ENCODE peak calls at places on chromosome 5, in ten cellular contexts. J, G, T, Y, M, X, E, I, U and F are unnamed samples. For H3K9me3, the result is how much of the 10 kb centered on the place peaks cover.

GRCh38 chr5:2017540-2018389 is 135.0 kb upstream of the IRX4 start:
- DNase-seq in J (no peak), G (no peak), T (no peak), Y (no peak), M (no peak), X (peak), E (no peak), I (no peak), U (no peak), F (no peak)

GRCh38 chr5:137014731-137015130 is 484.4 kb downstream of the SPOCK1 start:
- DNase-seq in J (no peak), G (no peak), T (no peak), Y (no peak), M (no peak), X (no peak), E (no peak), I (no peak), U (no peak), F (no peak)

GRCh38 chr5:167294861-167295685 is 996.4 kb upstream of the WWC1 start:
- DNase-seq in J (no peak), G (peak), T (no peak), Y (no peak), M (no peak), X (peak), E (no peak), I (no peak), U (no peak), F (no peak)

GRCh38 chr5:123098767-123099513 is 9.9 kb downstream of the PRDM6 start:
- DNase-seq in J (no peak), G (no peak), T (no peak), Y (no peak), M (no peak), X (peak), E (no peak), I (no peak), U (no peak), F (peak)

GRCh38 chr5:1386274-1386717 is 41.4 kb upstream of the CLPTM1L start:
- DNase-seq in J (no peak), G (no peak), T (peak), Y (peak), M (peak), X (peak), E (peak), I (no peak), U (peak), F (no peak)

GRCh38 chr5:32390819-32391591 is 53.5 kb downstream of the ZFR start:
- DNase-seq in J (no peak), G (peak), T (no peak), Y (no peak), M (no peak), X (peak), E (no peak), I (no peak), U (no peak), F (no peak)

GRCh38 chr5:80825780-80826460 is 134.2 kb upstream of the RASGRF2 start:
- DNase-seq in J (no peak), G (no peak), T (no peak), Y (no peak), M (no peak), X (no peak), E (no peak), I (no peak), U (no peak), F (no peak)

GRCh38 chr5:132429451-132430440 is 60.2 kb downstream of the SLC22A5 start:
- DNase-seq in J (no peak), G (no peak), T (no peak), Y (no peak), M (no peak), X (no peak), E (no peak), I (no peak), U (no peak), F (no peak)

GRCh38 chr5:148791334-148791667 is 35.1 kb upstream of the ADRB2 start:
- DNase-seq in J (no peak), G (no peak), T (no peak), Y (no peak), M (no peak), X (no peak), E (no peak), I (no peak), U (no peak), F (no peak)

GRCh38 chr5:69492391-69493234 is at the start of gene OCLN:
- DNase-seq in J (no peak), G (no peak), T (no peak), Y (no peak), M (peak), X (peak), E (no peak), I (no peak), U (peak), F (no peak)

GRCh38 chr5:16521561-16522090 is 56.0 kb upstream of the ZNF622 start:
- DNase-seq in J (no peak), G (no peak), T (no peak), Y (no peak), M (no peak), X (peak), E (no peak), I (no peak), U (no peak), F (no peak)

GRCh38 chr5:74056789-74057164 is 430.8 kb downstream of the ARHGEF28 start:
- DNase-seq in J (no peak), G (no peak), T (no peak), Y (no peak), M (no peak), X (peak), E (no peak), I (no peak), U (no peak), F (no peak)

GRCh38 chr5:69450116-69450515 is 35.2 kb downstream of the MARVELD2 start:
- DNase-seq in J (no peak), G (peak), T (no peak), Y (no peak), M (no peak), X (peak), E (no peak), I (no peak), U (no peak), F (no peak)

GRCh38 chr5:137516251-137516797 is 17.2 kb upstream of the SPOCK1 start:
- DNase-seq in J (no peak), G (no peak), T (no peak), Y (no peak), M (peak), X (no peak), E (no peak), I (no peak), U (no peak), F (no peak)

GRCh38 chr5:100311811-100312210 is 223.4 kb upstream of the FAM174A start:
- DNase-seq in J (no peak), G (no peak), T (no peak), Y (no peak), M (no peak), X (peak), E (no peak), I (no peak), U (no peak), F (no peak)

GRCh38 chr5:169702726-169703481 is 65.8 kb downstream of the DOCK2 start:
- DNase-seq in J (no peak), G (no peak), T (no peak), Y (no peak), M (no peak), X (no peak), E (no peak), I (no peak), U (no peak), F (no peak)

GRCh38 chr5:150209020-150209635 is 19.3 kb downstream of the SLC6A7 start:
- DNase-seq in J (peak), G (no peak), T (no peak), Y (no peak), M (no peak), X (peak), E (no peak), I (no peak), U (no peak), F (peak)

GRCh38 chr5:118121258-118121657 is 867.1 kb downstream of the DTWD2 start:
- DNase-seq in J (no peak), G (no peak), T (no peak), Y (no peak), M (no peak), X (no peak), E (no peak), I (no peak), U (no peak), F (no peak)

GRCh38 chr5:1182633-1183423 is 18.6 kb upstream of the SLC6A19 start:
- DNase-seq in J (peak), G (no peak), T (peak), Y (no peak), M (no peak), X (no peak), E (peak), I (no peak), U (no peak), F (no peak)

GRCh38 chr5:139709587-139710369 is 61.6 kb downstream of the CXXC5 start:
- DNase-seq in J (no peak), G (no peak), T (peak), Y (peak), M (peak), X (no peak), E (peak), I (no peak), U (peak), F (no peak)

GRCh38 chr5:159764283-159764927 is 151.9 kb upstream of the ADRA1B start:
- DNase-seq in J (no peak), G (peak), T (no peak), Y (no peak), M (no peak), X (no peak), E (no peak), I (peak), U (peak), F (peak)

GRCh38 chr5:19855453-19855852 is 132.5 kb downstream of the CDH18 start:
- DNase-seq in J (no peak), G (no peak), T (no peak), Y (no peak), M (no peak), X (no peak), E (no peak), I (no peak), U (no peak), F (no peak)

GRCh38 chr5:113293613-113294340 is 141.0 kb downstream of the TSSK1B start:
- DNase-seq in J (no peak), G (no peak), T (no peak), Y (no peak), M (peak), X (no peak), E (no peak), I (no peak), U (no peak), F (no peak)

GRCh38 chr5:17316973-17317459 is 99.6 kb downstream of the BASP1 start:
- DNase-seq in J (no peak), G (no peak), T (no peak), Y (no peak), M (no peak), X (peak), E (no peak), I (no peak), U (no peak), F (no peak)

GRCh38 chr5:148880197-148880596 is 53.8 kb downstream of the ADRB2 start:
- DNase-seq in J (no peak), G (no peak), T (no peak), Y (no peak), M (no peak), X (no peak), E (no peak), I (no peak), U (no peak), F (no peak)

GRCh38 chr5:178489281-178489976 is 100.8 kb downstream of the COL23A1 start:
- DNase-seq in J (no peak), G (no peak), T (no peak), Y (no peak), M (no peak), X (no peak), E (no peak), I (no peak), U (no peak), F (no peak)

GRCh38 chr5:111743993-111744392 is 13.0 kb downstream of the NREP start:
- DNase-seq in J (no peak), G (no peak), T (no peak), Y (no peak), M (no peak), X (no peak), E (no peak), I (no peak), U (no peak), F (no peak)

GRCh38 chr5:23042231-23042630 is 189.1 kb upstream of the CDH12 start:
- DNase-seq in J (no peak), G (no peak), T (no peak), Y (no peak), M (no peak), X (no peak), E (no peak), I (no peak), U (no peak), F (no peak)

GRCh38 chr5:134466241-134467069 is 54.8 kb upstream of the CDKN2AIPNL start:
- DNase-seq in J (peak), G (no peak), T (peak), Y (peak), M (peak), X (peak), E (peak), I (peak), U (peak), F (peak)

GRCh38 chr5:89930591-89931383 is 478.8 kb downstream of the CETN3 start:
- DNase-seq in J (no peak), G (peak), T (no peak), Y (no peak), M (no peak), X (no peak), E (no peak), I (no peak), U (no peak), F (no peak)

GRCh38 chr5:89929834-89930233 is 479.7 kb downstream of the CETN3 start:
- DNase-seq in J (no peak), G (no peak), T (no peak), Y (no peak), M (no peak), X (no peak), E (no peak), I (no peak), U (no peak), F (no peak)

GRCh38 chr5:89934069-89934468 is 475.5 kb downstream of the CETN3 start:
- DNase-seq in J (no peak), G (no peak), T (no peak), Y (no peak), M (no peak), X (no peak), E (no peak), I (no peak), U (no peak), F (no peak)

GRCh38 chr5:89929173-89929572 is 480.4 kb downstream of the CETN3 start:
- DNase-seq in J (no peak), G (no peak), T (no peak), Y (no peak), M (peak), X (no peak), E (no peak), I (no peak), U (no peak), F (no peak)

DNA sequence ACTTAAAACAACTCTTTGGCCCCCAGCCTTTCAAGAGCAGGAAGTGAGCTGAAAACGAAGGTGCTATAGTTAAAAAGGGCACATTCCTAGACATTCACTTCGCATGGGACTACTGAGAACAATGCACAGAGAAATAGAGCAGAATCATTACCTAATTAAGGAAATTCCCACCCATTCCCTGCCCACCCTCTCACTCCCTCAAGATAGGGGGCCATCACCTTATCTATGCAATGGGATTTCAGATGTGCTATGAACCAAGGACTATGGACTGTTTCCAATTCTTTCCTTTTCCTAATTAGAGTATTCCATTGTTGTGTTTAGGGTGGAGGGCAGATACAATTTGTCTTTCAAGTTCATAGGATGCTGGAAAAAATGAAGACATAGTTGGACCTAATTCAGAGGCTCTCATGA is 476.8 kb downstream of the CETN3 start:
- DNase-seq in J (no peak), G (no peak), T (no peak), Y (no peak), M (no peak), X (no peak), E (no peak), I (no peak), U (peak), F (no peak)
- TF ChIP-seq CTCF in J (no peak), G (no peak), T (no peak), Y (no peak), M (no peak), X (no peak), E (no peak), I (no peak), U (no peak), F (no peak)

GRCh38 chr5:143383988-143384387 is 19.5 kb downstream of the NR3C1 start:
- DNase-seq in J (no peak), G (no peak), T (no peak), Y (no peak), M (no peak), X (no peak), E (no peak), I (no peak), U (no peak), F (no peak)
- H3K9me3 ChIP-seq in J (under half), G (under half), T (under half), Y (under half), M (under half), X (under half), E (under half), I (under half), U (under half), F (under half)

GRCh38 chr5:145237843-145238242 is 597.3 kb downstream of the PRELID2 start:
- DNase-seq in J (no peak), G (no peak), T (no peak), Y (no peak), M (peak), X (peak), E (no peak), I (no peak), U (no peak), F (no peak)
- TF ChIP-seq CTCF in J (no peak), G (peak), T (peak), Y (no peak), M (peak), X (peak), E (no peak), I (no peak), U (no peak), F (no peak)

GRCh38 chr5:55172051-55172899 is 702 bp downstream of the CDC20B start:
- DNase-seq in J (peak), G (peak), T (no peak), Y (peak), M (peak), X (peak), E (no peak), I (no peak), U (peak), F (peak)
- H3K9me3 ChIP-seq in J (under half), G (under half), T (under half), Y (under half), M (under half), X (under half), E (under half), I (under half), U (under half), F (under half)

DNA sequence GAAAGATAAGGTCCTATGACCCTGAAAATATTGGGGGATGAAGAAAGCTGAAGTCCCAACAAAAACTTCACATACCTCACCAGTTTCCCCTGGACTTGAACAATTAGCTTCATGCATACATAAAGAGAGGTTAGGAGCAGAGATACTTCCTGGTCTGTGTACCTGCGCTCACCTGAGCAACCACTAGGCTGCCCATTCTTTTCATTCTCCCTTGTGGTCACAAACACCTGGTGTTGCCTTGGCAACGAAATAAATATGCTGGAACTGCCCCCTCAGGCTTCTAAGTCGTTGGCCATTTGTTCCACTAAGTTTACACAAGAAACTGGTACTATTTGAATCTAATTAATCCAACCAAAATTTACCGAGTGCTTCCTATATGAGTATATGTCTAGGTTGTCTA is 18.1 kb downstream of the OTP start:
- DNase-seq in J (no peak), G (no peak), T (no peak), Y (no peak), M (peak), X (peak), E (no peak), I (no peak), U (no peak), F (no peak)
- TF ChIP-seq CTCF in J (no peak), G (no peak), T (no peak), Y (no peak), M (peak), X (no peak), E (no peak), I (no peak), U (no peak), F (no peak)